ENCODE peak calls at places on chromosomes 2 and 18, in ten cellular contexts. R is stimulated activated naive B cell treated with anti-CD40 and anti-IgM and Interleukin-4, amounts not matched to agents 10 μg/mL and 1 μg/mL and 100 μg/mL, for 72 hours; C is esophagus squamous epithelium; H is fibroblast of the aortic adventitia; E is mammary epithelial cell; O is glutamatergic neuron; Z is omental fat pad; V is Karpas-422; M is NCI-H345; Y is brain microvascular endothelial cell. A is an unnamed sample.

GRCh38 chr18:7038330-7038846 is 79.2 kb downstream of the LAMA1 start:
- DNase-seq in R (no peak), C (no peak), H (peak), E (peak), O (peak), Z (peak), V (peak), M (peak), Y (peak), A (peak)

GRCh38 chr2:47744074-47744473 is 38.9 kb upstream of the MSH6 start:
- DNase-seq in R (no peak), C (no peak), H (no peak), E (no peak), O (no peak), Z (no peak), V (no peak), M (no peak), Y (no peak), A (no peak)

GRCh38 chr2:64789466-64790320 is 136.0 kb upstream of the SERTAD2 start:
- DNase-seq in R (no peak), C (no peak), H (no peak), E (no peak), O (no peak), Z (no peak), V (no peak), M (no peak), Y (no peak), A (no peak)

GRCh38 chr18:36493349-36494281 is 196.1 kb downstream of the FHOD3 start:
- DNase-seq in R (no peak), C (no peak), H (peak), E (no peak), O (no peak), Z (no peak), V (peak), M (no peak), Y (no peak), A (peak)

GRCh38 chr2:238121511-238122286 is 16.8 kb upstream of the KLHL30 start:
- DNase-seq in R (no peak), C (no peak), H (no peak), E (no peak), O (peak), Z (no peak), V (no peak), M (no peak), Y (no peak), A (no peak)

GRCh38 chr18:49728542-49728941 is 84.8 kb downstream of the ACAA2 start:
- DNase-seq in R (no peak), C (no peak), H (peak), E (peak), O (peak), Z (no peak), V (peak), M (peak), Y (peak), A (peak)

GRCh38 chr18:3183103-3183717 is 36.6 kb downstream of the MYOM1 start:
- DNase-seq in R (no peak), C (no peak), H (no peak), E (no peak), O (no peak), Z (no peak), V (no peak), M (no peak), Y (no peak), A (no peak)

GRCh38 chr2:119389615-119390306 is 23.0 kb downstream of the DBI start:
- DNase-seq in R (no peak), C (no peak), H (peak), E (peak), O (no peak), Z (peak), V (no peak), M (no peak), Y (peak), A (peak)

GRCh38 chr2:241489080-241489479 is 19.3 kb downstream of the STK25 start:
- DNase-seq in R (no peak), C (no peak), H (no peak), E (no peak), O (no peak), Z (no peak), V (no peak), M (no peak), Y (no peak), A (no peak)

GRCh38 chr2:172330060-172330671 is 97.2 kb upstream of the ITGA6 start:
- DNase-seq in R (no peak), C (no peak), H (no peak), E (no peak), O (no peak), Z (no peak), V (no peak), M (peak), Y (no peak), A (no peak)

GRCh38 chr2:29443086-29443485 is 327.9 kb downstream of the CLIP4 start:
- DNase-seq in R (no peak), C (no peak), H (no peak), E (no peak), O (no peak), Z (no peak), V (no peak), M (peak), Y (no peak), A (no peak)

GRCh38 chr2:238136820-238137537 is 1.5 kb upstream of the KLHL30 start:
- DNase-seq in R (no peak), C (no peak), H (peak), E (peak), O (peak), Z (no peak), V (no peak), M (no peak), Y (peak), A (peak)

GRCh38 chr2:200796561-200796960 is 15.1 kb upstream of the BZW1 start:
- DNase-seq in R (no peak), C (no peak), H (no peak), E (no peak), O (no peak), Z (no peak), V (no peak), M (no peak), Y (no peak), A (no peak)

GRCh38 chr2:182240862-182241371 is 185.9 kb downstream of the PDE1A start:
- DNase-seq in R (peak), C (no peak), H (peak), E (peak), O (peak), Z (no peak), V (peak), M (no peak), Y (peak), A (peak)

GRCh38 chr2:7392076-7392787 is 475.0 kb downstream of the RNF144A start:
- DNase-seq in R (no peak), C (no peak), H (no peak), E (peak), O (no peak), Z (no peak), V (no peak), M (peak), Y (no peak), A (no peak)

GRCh38 chr2:118973542-118973951 is 31.6 kb downstream of the MARCO start:
- DNase-seq in R (no peak), C (no peak), H (peak), E (no peak), O (no peak), Z (peak), V (no peak), M (no peak), Y (no peak), A (no peak)

GRCh38 chr2:85672486-85672885 is 4.5 kb upstream of the SFTPB start:
- DNase-seq in R (no peak), C (no peak), H (no peak), E (no peak), O (no peak), Z (no peak), V (no peak), M (no peak), Y (no peak), A (no peak)

GRCh38 chr2:168456526-168457176 is 579 bp downstream of the CERS6 start:
- DNase-seq in R (peak), C (no peak), H (no peak), E (peak), O (peak), Z (no peak), V (no peak), M (peak), Y (no peak), A (peak)

GRCh38 chr2:157691131-157691530 is 62.5 kb upstream of the ACVR1C start:
- DNase-seq in R (no peak), C (no peak), H (no peak), E (no peak), O (no peak), Z (no peak), V (no peak), M (no peak), Y (no peak), A (no peak)

GRCh38 chr2:121248766-121249343 is 36.1 kb downstream of the TFCP2L1 start:
- DNase-seq in R (no peak), C (no peak), H (no peak), E (no peak), O (no peak), Z (no peak), V (no peak), M (no peak), Y (no peak), A (no peak)

GRCh38 chr2:110105608-110106467 is 9.8 kb downstream of the MALL start:
- DNase-seq in R (no peak), C (no peak), H (peak), E (peak), O (no peak), Z (no peak), V (no peak), M (no peak), Y (no peak), A (peak)

GRCh38 chr2:197804049-197804757 is at the start of gene PLCL1:
- DNase-seq in R (peak), C (peak), H (peak), E (peak), O (peak), Z (peak), V (peak), M (peak), Y (peak), A (peak)

GRCh38 chr2:106004854-106005253 is 189.2 kb downstream of the UXS1 start:
- DNase-seq in R (no peak), C (no peak), H (no peak), E (no peak), O (no peak), Z (no peak), V (no peak), M (no peak), Y (no peak), A (no peak)

GRCh38 chr2:120735750-120736170 is at the start of gene GLI2:
- DNase-seq in R (peak), C (no peak), H (peak), E (peak), O (peak), Z (no peak), V (no peak), M (peak), Y (peak), A (peak)